ENCODE peak calls at places on chromosomes 4 and X, in seven cellular contexts. X is mesendoderm, M is H1, Q is trophoblast cell, D is H9, P is mesenchymal stem cell, V is neuronal stem cell. H is an unnamed sample.

GRCh38 chr4:22719218-22719617 is 26.5 kb downstream of the GBA3 start:
- DNase-seq in D (no peak), M (no peak), P (no peak), X (no peak), V (no peak), Q (no peak), H (no peak)

GRCh38 chr4:148284526-148285193 is 157.6 kb downstream of the NR3C2 start:
- DNase-seq in M (no peak), X (peak), P (no peak), Q (peak), V (no peak), D (no peak), H (no peak)

GRCh38 chr4:153735901-153736461 is 23.8 kb downstream of the RNF175 start:
- DNase-seq in D (no peak), P (no peak), V (no peak), Q (peak), X (no peak), M (no peak), H (no peak)

GRCh38 chrX:119686087-119686639 is 6.8 kb downstream of the SEPTIN6 start:
- DNase-seq in V (no peak), M (no peak), X (no peak), Q (no peak), D (no peak), P (peak), H (no peak)

GRCh38 chrX:98956014-98956413 is 1454.1 kb downstream of the PCDH19 start:
- DNase-seq in X (peak), M (no peak), P (no peak), Q (peak), V (no peak), D (peak), H (no peak)

GRCh38 chrX:25156323-25156722 is 140.6 kb upstream of the ARX start:
- DNase-seq in X (no peak), P (peak), V (no peak), Q (no peak), D (no peak), M (no peak), H (no peak)

GRCh38 chrX:120672389-120672788 is 42.5 kb upstream of the C1GALT1C1 start:
- DNase-seq in D (no peak), M (no peak), Q (peak), V (no peak), X (no peak), P (peak), H (peak)

GRCh38 chr4:173821031-173821430 is 291.0 kb upstream of the HAND2 start:
- DNase-seq in M (no peak), P (peak), V (no peak), Q (no peak), X (no peak), D (no peak), H (peak)

GRCh38 chr4:112905728-112906127 is 143.7 kb upstream of the ANK2 start:
- DNase-seq in M (no peak), V (no peak), D (no peak), Q (no peak), X (no peak), P (no peak), H (no peak)

GRCh38 chr4:84826681-84827080 is 139.8 kb downstream of the WDFY3 start:
- DNase-seq in P (no peak), D (no peak), Q (no peak), V (no peak), M (no peak), X (peak), H (no peak)

GRCh38 chrX:57286507-57287251 is at the start of gene FAAH2:
- DNase-seq in D (peak), M (no peak), V (no peak), Q (peak), P (no peak), X (peak), H (no peak)

GRCh38 chr4:25552580-25553271 is 102.9 kb upstream of the SLC34A2 start:
- DNase-seq in X (peak), Q (no peak), P (no peak), M (no peak), V (no peak), D (no peak), H (no peak)

GRCh38 chr4:54384563-54384962 is 155.5 kb downstream of the PDGFRA start:
- DNase-seq in M (no peak), P (peak), X (peak), D (no peak), Q (peak), V (no peak), H (peak)

GRCh38 chrX:97685753-97686152 is 802.0 kb downstream of the RPA4 start:
- DNase-seq in D (no peak), X (peak), P (peak), M (no peak), Q (peak), V (no peak), H (peak)

GRCh38 chr4:105992641-105993305 is 97.5 kb downstream of the NPNT start:
- DNase-seq in X (no peak), D (no peak), Q (no peak), M (no peak), P (no peak), V (no peak), H (no peak)

GRCh38 chr4:56532239-56532638 is 26.6 kb downstream of the ARL9 start:
- DNase-seq in M (no peak), X (no peak), Q (no peak), V (no peak), D (no peak), P (no peak), H (no peak)

GRCh38 chr4:93031431-93032098 is 727.8 kb downstream of the GRID2 start:
- DNase-seq in X (no peak), M (no peak), D (no peak), Q (no peak), P (no peak), V (no peak), H (no peak)

GRCh38 chr4:183867247-183867646 is 37.9 kb upstream of the STOX2 start:
- DNase-seq in V (no peak), D (no peak), P (no peak), M (no peak), Q (no peak), X (no peak), H (no peak)

GRCh38 chr4:108172780-108173598 is 4.3 kb upstream of the LEF1 start:
- DNase-seq in Q (peak), D (peak), M (no peak), X (peak), P (peak), V (peak), H (no peak)

GRCh38 chr4:70240192-70240591 is 2.2 kb upstream of the CSN3 start:
- DNase-seq in M (no peak), Q (peak), D (no peak), P (peak), X (peak), V (no peak), H (peak)

DNA sequence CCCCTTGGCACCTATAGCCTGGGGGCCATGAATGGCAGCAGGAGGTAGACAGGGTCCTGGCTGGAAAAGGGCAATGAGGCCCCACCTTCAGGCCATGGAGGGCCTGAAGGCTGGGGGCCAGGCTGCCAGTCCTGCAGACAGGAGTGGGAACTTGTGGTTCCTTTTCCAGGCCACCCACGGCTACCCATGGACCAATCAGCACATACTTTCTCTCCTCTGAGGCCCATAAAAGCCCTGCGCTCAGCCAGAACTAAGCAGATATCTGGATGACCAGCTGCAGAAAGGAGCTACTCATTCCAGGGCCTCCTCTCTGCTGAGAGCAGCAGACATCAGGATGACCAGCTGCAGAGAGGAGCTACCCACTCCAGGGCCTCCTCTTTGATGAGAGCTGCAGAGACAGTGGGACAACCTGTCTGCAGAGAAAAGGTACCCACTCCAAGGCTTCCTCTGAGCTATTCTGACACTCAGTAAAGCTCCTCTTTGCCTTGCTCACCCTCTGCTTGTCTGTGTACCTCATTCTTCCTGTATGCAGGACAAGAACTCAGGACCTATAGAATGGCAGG is 67.2 kb downstream of the NAA11 start:
- DNase-seq in V (no peak), Q (no peak), X (no peak), D (no peak), P (no peak), M (no peak), H (no peak)
- H3K23ac ChIP-seq in V (no peak), Q (no peak), X (no peak), D (no peak), P (no peak), M (no peak), H (no peak)

GRCh38 chr4:133997440-133997839 is 204.1 kb downstream of the PABPC4L start:
- DNase-seq in V (no peak), X (peak), Q (peak), P (peak), D (no peak), M (no peak), H (peak)
- H3K23ac ChIP-seq in V (no peak), X (no peak), Q (no peak), P (no peak), D (no peak), M (no peak), H (no peak)

GRCh38 chr4:5009796-5010195 is 9.5 kb downstream of the CYTL1 start:
- DNase-seq in M (no peak), V (no peak), P (no peak), D (no peak), X (no peak), Q (no peak), H (no peak)
- H3K23ac ChIP-seq in M (no peak), V (no peak), P (no peak), D (no peak), X (no peak), Q (no peak), H (no peak)

GRCh38 chr4:94575652-94576051 is 123.9 kb downstream of the PDLIM5 start:
- DNase-seq in D (peak), M (no peak), V (no peak), Q (no peak), P (no peak), X (peak), H (no peak)

GRCh38 chr4:94577136-94577535 is 125.4 kb downstream of the PDLIM5 start:
- DNase-seq in X (peak), Q (no peak), P (peak), D (peak), M (no peak), V (peak), H (peak)

GRCh38 chr4:94576163-94576562 is 124.4 kb downstream of the PDLIM5 start:
- DNase-seq in D (no peak), M (no peak), P (no peak), V (no peak), Q (no peak), X (no peak), H (no peak)

GRCh38 chr4:94574050-94574449 is 122.3 kb downstream of the PDLIM5 start:
- DNase-seq in D (no peak), M (no peak), Q (no peak), P (no peak), X (no peak), V (no peak), H (no peak)

GRCh38 chr4:94574616-94575015 is 122.9 kb downstream of the PDLIM5 start:
- DNase-seq in M (no peak), X (no peak), P (no peak), D (no peak), V (no peak), Q (no peak), H (peak)
- H3K23ac ChIP-seq in M (no peak), X (no peak), P (no peak), D (no peak), V (no peak), Q (no peak), H (no peak)

H was measured in IMR-90.